ENCODE peak calls at places on chromosomes 1 and 21, in seven cellular contexts. One of them, this sample, is unnamed.

GRCh38 chr1:155309423-155310021 is 856 bp downstream of the FDPS start:
- DNase-seq in SK-N-SH: peak
- DNase-seq in GM12878: no peak
- DNase-seq in K562: peak
- DNase-seq in HCT116: no peak
- DNase-seq in HepG2: no peak
- DNase-seq in H1: no peak
- DNase-seq in this sample: no peak

GRCh38 chr1:91325456-91325855 is 79.2 kb downstream of the HFM1 start:
- DNase-seq in SK-N-SH: no peak
- DNase-seq in GM12878: no peak
- DNase-seq in K562: no peak
- DNase-seq in HCT116: no peak
- DNase-seq in HepG2: no peak
- DNase-seq in H1: no peak
- DNase-seq in this sample: no peak

GRCh38 chr1:231828182-231828920 is 201.8 kb downstream of the DISC1 start:
- DNase-seq in SK-N-SH: no peak
- DNase-seq in GM12878: no peak
- DNase-seq in K562: no peak
- DNase-seq in HCT116: peak
- DNase-seq in HepG2: peak
- DNase-seq in H1: no peak
- DNase-seq in this sample: no peak

GRCh38 chr21:28605138-28605537 is 387.5 kb downstream of the LTN1 start:
- DNase-seq in SK-N-SH: no peak
- DNase-seq in GM12878: no peak
- DNase-seq in K562: no peak
- DNase-seq in HCT116: no peak
- DNase-seq in HepG2: no peak
- DNase-seq in H1: no peak
- DNase-seq in this sample: no peak

GRCh38 chr1:156499703-156500577 is 635 bp downstream of the MEF2D start:
- DNase-seq in SK-N-SH: peak
- DNase-seq in GM12878: no peak
- DNase-seq in K562: peak
- DNase-seq in HCT116: no peak
- DNase-seq in HepG2: no peak
- DNase-seq in H1: peak
- DNase-seq in this sample: no peak

GRCh38 chr21:46027855-46028493 is 46.4 kb downstream of the COL6A1 start:
- DNase-seq in SK-N-SH: no peak
- DNase-seq in GM12878: no peak
- DNase-seq in K562: no peak
- DNase-seq in HCT116: no peak
- DNase-seq in HepG2: no peak
- DNase-seq in H1: no peak
- DNase-seq in this sample: no peak

GRCh38 chr1:66426231-66426853 is 107.6 kb upstream of the SGIP1 start:
- DNase-seq in SK-N-SH: no peak
- DNase-seq in GM12878: no peak
- DNase-seq in K562: no peak
- DNase-seq in HCT116: no peak
- DNase-seq in HepG2: no peak
- DNase-seq in H1: no peak
- DNase-seq in this sample: no peak

GRCh38 chr1:170126691-170127090 is 19.1 kb upstream of the NTMT2 start:
- DNase-seq in SK-N-SH: no peak
- DNase-seq in GM12878: peak
- DNase-seq in K562: no peak
- DNase-seq in HCT116: no peak
- DNase-seq in HepG2: no peak
- DNase-seq in H1: no peak
- DNase-seq in this sample: peak

GRCh38 chr1:203692565-203693470 is 66.2 kb downstream of the ATP2B4 start:
- DNase-seq in SK-N-SH: no peak
- DNase-seq in GM12878: no peak
- DNase-seq in K562: peak
- DNase-seq in HCT116: peak
- DNase-seq in HepG2: no peak
- DNase-seq in H1: no peak
- DNase-seq in this sample: no peak

GRCh38 chr1:231919269-231919886 is 292.8 kb downstream of the DISC1 start:
- DNase-seq in SK-N-SH: peak
- DNase-seq in GM12878: no peak
- DNase-seq in K562: no peak
- DNase-seq in HCT116: no peak
- DNase-seq in HepG2: no peak
- DNase-seq in H1: no peak
- DNase-seq in this sample: no peak

GRCh38 chr1:53369034-53369750 is 41.3 kb upstream of the LRP8 start:
- DNase-seq in SK-N-SH: no peak
- DNase-seq in GM12878: no peak
- DNase-seq in K562: no peak
- DNase-seq in HCT116: no peak
- DNase-seq in HepG2: no peak
- DNase-seq in H1: peak
- DNase-seq in this sample: no peak

GRCh38 chr1:225519166-225519863 is 91.5 kb upstream of the LBR start:
- DNase-seq in SK-N-SH: no peak
- DNase-seq in GM12878: no peak
- DNase-seq in K562: no peak
- DNase-seq in HCT116: no peak
- DNase-seq in HepG2: no peak
- DNase-seq in H1: peak
- DNase-seq in this sample: no peak

GRCh38 chr1:5907966-5908365 is 84.3 kb downstream of the NPHP4 start:
- DNase-seq in SK-N-SH: no peak
- DNase-seq in GM12878: no peak
- DNase-seq in K562: no peak
- DNase-seq in HCT116: no peak
- DNase-seq in HepG2: no peak
- DNase-seq in H1: peak
- DNase-seq in this sample: no peak

GRCh38 chr1:160284220-160284781 is 632 bp downstream of the PEX19 start:
- DNase-seq in SK-N-SH: no peak
- DNase-seq in GM12878: no peak
- DNase-seq in K562: peak
- DNase-seq in HCT116: no peak
- DNase-seq in HepG2: peak
- DNase-seq in H1: no peak
- DNase-seq in this sample: no peak

GRCh38 chr1:233620065-233620464 is 6.2 kb downstream of the KCNK1 start:
- DNase-seq in SK-N-SH: no peak
- DNase-seq in GM12878: peak
- DNase-seq in K562: no peak
- DNase-seq in HCT116: no peak
- DNase-seq in HepG2: no peak
- DNase-seq in H1: no peak
- DNase-seq in this sample: no peak
- TF ChIP-seq YY1 in SK-N-SH: no peak
- TF ChIP-seq YY1 in GM12878: no peak
- TF ChIP-seq YY1 in K562: no peak
- TF ChIP-seq YY1 in HCT116: no peak
- TF ChIP-seq YY1 in HepG2: no peak
- TF ChIP-seq YY1 in H1: no peak
- TF ChIP-seq YY1 in this sample: no peak

GRCh38 chr1:179743679-179744400 is 749 bp downstream of the FAM163A start:
- DNase-seq in SK-N-SH: peak
- DNase-seq in GM12878: no peak
- DNase-seq in K562: no peak
- DNase-seq in HCT116: no peak
- DNase-seq in HepG2: no peak
- DNase-seq in H1: peak
- DNase-seq in this sample: no peak

GRCh38 chr1:179744401-179745130 is 1.5 kb downstream of the FAM163A start:
- DNase-seq in SK-N-SH: peak
- DNase-seq in GM12878: no peak
- DNase-seq in K562: no peak
- DNase-seq in HCT116: no peak
- DNase-seq in HepG2: no peak
- DNase-seq in H1: peak
- DNase-seq in this sample: no peak

GRCh38 chr1:179745131-179745611 is 2.1 kb downstream of the FAM163A start:
- DNase-seq in SK-N-SH: peak
- DNase-seq in GM12878: no peak
- DNase-seq in K562: no peak
- DNase-seq in HCT116: no peak
- DNase-seq in HepG2: no peak
- DNase-seq in H1: peak
- DNase-seq in this sample: no peak

GRCh38 chr1:179742717-179743678 is at the start of gene FAM163A:
- DNase-seq in SK-N-SH: peak
- DNase-seq in GM12878: no peak
- DNase-seq in K562: no peak
- DNase-seq in HCT116: no peak
- DNase-seq in HepG2: no peak
- DNase-seq in H1: peak
- DNase-seq in this sample: no peak

GRCh38 chr1:179742291-179742690 is 800 bp upstream of the FAM163A start:
- DNase-seq in SK-N-SH: no peak
- DNase-seq in GM12878: no peak
- DNase-seq in K562: no peak
- DNase-seq in HCT116: no peak
- DNase-seq in HepG2: no peak
- DNase-seq in H1: no peak
- DNase-seq in this sample: no peak
- TF ChIP-seq YY1 in SK-N-SH: no peak
- TF ChIP-seq YY1 in GM12878: no peak
- TF ChIP-seq YY1 in K562: no peak
- TF ChIP-seq YY1 in HCT116: no peak
- TF ChIP-seq YY1 in HepG2: no peak
- TF ChIP-seq YY1 in H1: no peak
- TF ChIP-seq YY1 in this sample: no peak

GRCh38 chr1:112429749-112430148 is 33.7 kb downstream of the CTTNBP2NL start:
- DNase-seq in SK-N-SH: no peak
- DNase-seq in GM12878: no peak
- DNase-seq in K562: no peak
- DNase-seq in HCT116: no peak
- DNase-seq in HepG2: no peak
- DNase-seq in H1: no peak
- DNase-seq in this sample: no peak
- TF ChIP-seq YY1 in SK-N-SH: no peak
- TF ChIP-seq YY1 in GM12878: no peak
- TF ChIP-seq YY1 in K562: no peak
- TF ChIP-seq YY1 in HCT116: no peak
- TF ChIP-seq YY1 in HepG2: no peak
- TF ChIP-seq YY1 in H1: no peak
- TF ChIP-seq YY1 in this sample: no peak

GRCh38 chr1:46099215-46099614 is 33.2 kb downstream of the PIK3R3 start:
- DNase-seq in SK-N-SH: no peak
- DNase-seq in GM12878: no peak
- DNase-seq in K562: no peak
- DNase-seq in HCT116: no peak
- DNase-seq in HepG2: no peak
- DNase-seq in H1: no peak
- DNase-seq in this sample: no peak

GRCh38 chr1:46097149-46097472 is 35.3 kb downstream of the PIK3R3 start:
- DNase-seq in SK-N-SH: no peak
- DNase-seq in GM12878: no peak
- DNase-seq in K562: no peak
- DNase-seq in HCT116: no peak
- DNase-seq in HepG2: no peak
- DNase-seq in H1: no peak
- DNase-seq in this sample: no peak

GRCh38 chr1:46098043-46098712 is 34.3 kb downstream of the PIK3R3 start:
- DNase-seq in SK-N-SH: no peak
- DNase-seq in GM12878: no peak
- DNase-seq in K562: no peak
- DNase-seq in HCT116: no peak
- DNase-seq in HepG2: no peak
- DNase-seq in H1: no peak
- DNase-seq in this sample: no peak

GRCh38 chr1:46102769-46103476 is 29.5 kb downstream of the PIK3R3 start:
- DNase-seq in SK-N-SH: no peak
- DNase-seq in GM12878: no peak
- DNase-seq in K562: no peak
- DNase-seq in HCT116: no peak
- DNase-seq in HepG2: no peak
- DNase-seq in H1: no peak
- DNase-seq in this sample: no peak
- TF ChIP-seq YY1 in SK-N-SH: no peak
- TF ChIP-seq YY1 in GM12878: no peak
- TF ChIP-seq YY1 in K562: no peak
- TF ChIP-seq YY1 in HCT116: no peak
- TF ChIP-seq YY1 in HepG2: no peak
- TF ChIP-seq YY1 in H1: no peak
- TF ChIP-seq YY1 in this sample: no peak

DNA sequence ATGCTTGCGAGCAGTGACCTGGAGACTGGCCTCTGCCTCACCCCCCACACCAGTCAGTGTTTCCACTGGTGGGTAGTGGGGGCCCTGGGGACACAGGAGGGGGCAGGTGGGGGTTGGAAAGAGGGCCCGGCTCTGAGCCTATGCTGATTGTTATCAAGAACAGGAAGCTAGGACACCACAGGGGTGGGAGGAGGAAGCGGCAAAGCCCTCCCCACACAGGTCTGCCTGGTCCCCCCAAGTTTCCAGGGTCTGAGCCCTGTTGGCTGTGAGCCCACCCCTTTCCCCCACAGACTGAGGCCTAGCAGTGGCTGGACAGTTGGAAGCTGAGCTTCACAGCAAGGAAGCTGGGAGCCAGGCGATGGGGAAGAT is 1.6 kb upstream of the PTPN7 start:
- DNase-seq in SK-N-SH: no peak
- DNase-seq in GM12878: peak
- DNase-seq in K562: peak
- DNase-seq in HCT116: no peak
- DNase-seq in HepG2: no peak
- DNase-seq in H1: no peak
- DNase-seq in this sample: no peak
- TF ChIP-seq YY1 in SK-N-SH: no peak
- TF ChIP-seq YY1 in GM12878: no peak
- TF ChIP-seq YY1 in K562: no peak
- TF ChIP-seq YY1 in HCT116: no peak
- TF ChIP-seq YY1 in HepG2: no peak
- TF ChIP-seq YY1 in H1: no peak
- TF ChIP-seq YY1 in this sample: no peak

GRCh38 chr1:9842073-9842711 is 18.4 kb upstream of the CLSTN1 start:
- DNase-seq in SK-N-SH: peak
- DNase-seq in GM12878: no peak
- DNase-seq in K562: no peak
- DNase-seq in HCT116: no peak
- DNase-seq in HepG2: no peak
- DNase-seq in H1: no peak
- DNase-seq in this sample: no peak
- TF ChIP-seq YY1 in SK-N-SH: no peak
- TF ChIP-seq YY1 in GM12878: no peak
- TF ChIP-seq YY1 in K562: no peak
- TF ChIP-seq YY1 in HCT116: no peak
- TF ChIP-seq YY1 in HepG2: no peak
- TF ChIP-seq YY1 in H1: no peak
- TF ChIP-seq YY1 in this sample: no peak

This sample was measured in NT2/D1.